ENCODE peak calls at places on chromosomes 2 and 18, in six cellular contexts. D is fibroblast of lung, M is IMR-90, O is nephron progenitor cell, W is pancreas, P is iPS DF 6.9. F is an unnamed sample.

GRCh38 chr18:73431620-73432019 is 563.8 kb upstream of the NETO1 start:
- DNase-seq in D (peak), M (peak), O (no peak), W (no peak), P (no peak), F (no peak)

GRCh38 chr2:112821682-112822081 is 14.9 kb downstream of the IL1B start:
- DNase-seq in D (no peak), M (no peak), O (no peak), W (no peak), P (no peak), F (no peak)

GRCh38 chr18:41618135-41618534 is 336.9 kb upstream of the PIK3C3 start:
- DNase-seq in D (no peak), M (no peak), O (no peak), W (no peak), P (no peak), F (no peak)

GRCh38 chr2:160963957-160964356 is 196.3 kb upstream of the TANK start:
- DNase-seq in D (no peak), M (peak), O (no peak), W (no peak), P (no peak), F (no peak)

GRCh38 chr2:237487496-237487895 is 445 bp downstream of the MLPH start:
- DNase-seq in D (no peak), M (no peak), O (no peak), W (no peak), P (no peak), F (no peak)

GRCh38 chr2:68921646-68922045 is 31.0 kb downstream of the GKN2 start:
- DNase-seq in D (peak), M (peak), O (no peak), W (no peak), P (no peak), F (no peak)

GRCh38 chr18:37294951-37295350 is 270.6 kb downstream of the CELF4 start:
- DNase-seq in D (no peak), M (no peak), O (peak), W (no peak), P (peak), F (no peak)

GRCh38 chr18:8448091-8448490 is 161.1 kb upstream of the RAB12 start:
- DNase-seq in D (peak), M (no peak), O (no peak), W (no peak), P (no peak), F (no peak)

GRCh38 chr2:145040433-145040832 is 520.5 kb upstream of the ZEB2 start:
- DNase-seq in D (no peak), M (peak), O (no peak), W (no peak), P (no peak), F (no peak)

GRCh38 chr2:73105511-73105971 is 7.2 kb downstream of the RAB11FIP5 start:
- DNase-seq in D (no peak), M (no peak), O (no peak), W (peak), P (no peak), F (no peak)

GRCh38 chr2:13009027-13009426 is 292.3 kb downstream of the TRIB2 start:
- DNase-seq in D (peak), M (peak), O (no peak), W (no peak), P (no peak), F (no peak)

GRCh38 chr2:218234487-218234886 is 17.5 kb downstream of the ARPC2 start:
- DNase-seq in D (no peak), M (no peak), O (no peak), W (no peak), P (no peak), F (no peak)

GRCh38 chr18:9048808-9049494 is 53.5 kb upstream of the NDUFV2 start:
- DNase-seq in D (peak), M (peak), O (no peak), W (no peak), P (no peak), F (peak)

GRCh38 chr2:164138750-164139149 is 402.9 kb upstream of the FIGN start:
- DNase-seq in D (no peak), M (no peak), O (no peak), W (no peak), P (no peak), F (no peak)

GRCh38 chr2:11697103-11697871 is 27.3 kb upstream of the NTSR2 start:
- DNase-seq in D (peak), M (peak), O (peak), W (no peak), P (no peak), F (peak)

GRCh38 chr2:174240097-174240496 is 8.2 kb downstream of the OLA1 start:
- DNase-seq in D (no peak), M (no peak), O (no peak), W (no peak), P (no peak), F (no peak)

GRCh38 chr18:7691206-7691605 is 124.1 kb downstream of the PTPRM start:
- DNase-seq in D (no peak), M (no peak), O (no peak), W (no peak), P (no peak), F (no peak)

GRCh38 chr2:207148025-207148424 is 17.7 kb downstream of the KLF7 start:
- DNase-seq in D (peak), M (peak), O (no peak), W (no peak), P (no peak), F (no peak)

GRCh38 chr18:30512872-30513271 is 529.7 kb downstream of the DSC3 start:
- DNase-seq in D (no peak), M (no peak), O (no peak), W (no peak), P (no peak), F (no peak)

GRCh38 chr2:74146929-74147728 is 583 bp downstream of the BOLA3 start:
- DNase-seq in D (peak), M (peak), O (no peak), W (no peak), P (no peak), F (no peak)

GRCh38 chr2:64454316-64455030 is 511 bp downstream of the LGALSL start:
- DNase-seq in D (peak), M (peak), O (peak), W (peak), P (no peak), F (no peak)

GRCh38 chr2:128578406-128579385 is 260.0 kb upstream of the HS6ST1 start:
- DNase-seq in D (peak), M (peak), O (no peak), W (no peak), P (no peak), F (no peak)

F was measured in skeletal muscle cell.